ENCODE peak calls at places on chromosomes 13 and 19, in seven cellular contexts. L, I, O, N, J, K and W are unnamed samples.

GRCh38 chr19:51020988-51021651 is 1.6 kb upstream of the KLK10 start:
- ATAC-seq in K (peak; percentile 15), L (no peak), N (no peak), O (peak; percentile 53), I (no peak), J (peak; percentile 0), W (no peak)

GRCh38 chr13:98916403-98916802 is 61.5 kb downstream of the DOCK9 start:
- ATAC-seq in N (no peak), J (no peak), I (no peak), O (no peak), K (peak; percentile 34), L (no peak), W (no peak)

GRCh38 chr13:92164822-92165221 is 766.4 kb downstream of the GPC5 start:
- ATAC-seq in L (no peak), I (no peak), N (no peak), O (no peak), J (no peak), K (no peak), W (no peak)

GRCh38 chr19:6509118-6509971 is 7.2 kb upstream of the TUBB4A start:
- ATAC-seq in L (no peak), I (no peak), J (no peak), O (peak; percentile 54), K (peak; percentile 88), N (no peak), W (peak; percentile 25)

GRCh38 chr13:100089633-100090032 is 740 bp downstream of the PCCA start:
- ATAC-seq in I (peak; percentile 48), O (peak; percentile 34), N (peak; percentile 70), L (peak; percentile 63), K (no peak), J (peak; percentile 78), W (no peak)

GRCh38 chr13:33797622-33798021 is 20.3 kb upstream of the RFC3 start:
- ATAC-seq in J (no peak), O (no peak), I (no peak), N (no peak), L (no peak), K (peak; percentile 69), W (peak; percentile 71)

GRCh38 chr13:31867709-31868108 is 128.4 kb downstream of the RXFP2 start:
- ATAC-seq in N (no peak), J (no peak), I (no peak), O (no peak), K (no peak), L (no peak), W (no peak)

GRCh38 chr19:44869728-44870470 is 21.2 kb upstream of the TOMM40 start:
- ATAC-seq in L (no peak), O (no peak), N (no peak), K (peak; percentile 35), I (no peak), J (no peak), W (no peak)

GRCh38 chr19:16886305-16886880 is 2.4 kb upstream of the F2RL3 start:
- ATAC-seq in N (no peak), I (no peak), K (peak; percentile 49), O (peak; percentile 67), L (no peak), J (peak; percentile 56), W (peak; percentile 72)

GRCh38 chr13:110575322-110576069 is 14.0 kb upstream of the RAB20 start:
- ATAC-seq in L (peak; percentile 86), O (no peak), K (peak; percentile 61), J (peak; percentile 11), I (peak; percentile 84), N (peak; percentile 45), W (peak; percentile 20)

GRCh38 chr19:4009990-4010807 is 2.7 kb downstream of the PIAS4 start:
- ATAC-seq in J (no peak), K (no peak), N (no peak), L (no peak), I (no peak), O (no peak), W (no peak)

GRCh38 chr13:29065142-29065541 is 245.0 kb downstream of the MTUS2 start:
- ATAC-seq in O (no peak), L (no peak), I (no peak), J (no peak), K (no peak), N (peak; percentile 33), W (no peak)

GRCh38 chr13:77028202-77028601 is 1.2 kb upstream of the FBXL3 start:
- ATAC-seq in I (no peak), L (no peak), N (no peak), O (no peak), J (no peak), K (peak; percentile 36), W (no peak)

GRCh38 chr13:50831510-50831909 is 12.0 kb downstream of the DLEU7 start:
- ATAC-seq in N (no peak), I (peak; percentile 85), L (peak; percentile 95), O (no peak), K (no peak), J (no peak), W (no peak)

GRCh38 chr19:55451522-55452380 is 8.7 kb upstream of the SHISA7 start:
- ATAC-seq in L (no peak), N (peak; percentile 24), J (no peak), K (no peak), I (peak; percentile 11), O (peak; percentile 13), W (no peak)

GRCh38 chr13:39803851-39804250 is 148.4 kb downstream of the COG6 start:
- ATAC-seq in L (no peak), K (no peak), O (no peak), N (no peak), I (no peak), J (no peak), W (no peak)

GRCh38 chr19:42032428-42032827 is 37.6 kb downstream of the GRIK5 start:
- ATAC-seq in N (no peak), O (no peak), K (no peak), J (peak; percentile 44), L (no peak), I (no peak), W (no peak)

GRCh38 chr13:59367467-59367866 is 796.3 kb downstream of the DIAPH3 start:
- ATAC-seq in L (no peak), N (no peak), K (no peak), J (no peak), I (no peak), O (no peak), W (no peak)

GRCh38 chr13:93279982-93280381 is 53.4 kb downstream of the GPC6 start:
- ATAC-seq in K (no peak), J (no peak), L (no peak), O (no peak), N (no peak), I (no peak), W (no peak)

GRCh38 chr19:18282021-18282787 is 782 bp upstream of the JUND start:
- ATAC-seq in L (peak; percentile 1), O (peak; percentile 3), N (no peak), K (peak; percentile 60), J (no peak), I (no peak), W (no peak)

GRCh38 chr19:23699521-23699860 is 12.5 kb upstream of the ZNF675 start:
- ATAC-seq in O (no peak), J (no peak), N (no peak), I (no peak), K (no peak), L (no peak), W (no peak)

GRCh38 chr13:77836423-77836822 is 82.2 kb downstream of the EDNRB start:
- ATAC-seq in I (peak; percentile 32), N (no peak), J (no peak), K (no peak), O (no peak), L (no peak), W (peak; percentile 53)

GRCh38 chr19:46361915-46362314 is 15.0 kb downstream of the PPP5C start:
- ATAC-seq in I (no peak), K (no peak), J (no peak), L (no peak), N (peak; percentile 89), O (no peak), W (no peak)